ENCODE peak calls at places on chromosomes 12 and 14, in nine cellular contexts. One of them, this sample, is unnamed.
A peak's percentile ranks its signal among the peaks of the same experiment; 100 is the strongest.

GRCh38 chr12:27303139-27304111 is 29.2 kb upstream of the BMAL2 start:
- DNase-seq in MCF 10A: peak; percentile 34
- DNase-seq in gastrocnemius medialis: no peak
- DNase-seq in keratinocyte: no peak
- DNase-seq in epithelial cell of esophagus: no peak
- DNase-seq in left lung: no peak
- DNase-seq in spleen: no peak
- DNase-seq in BE2C: no peak
- DNase-seq in cardiac muscle cell: no peak
- DNase-seq in this sample: no peak

GRCh38 chr14:94805726-94806288 is 35.9 kb upstream of the GSC start:
- DNase-seq in BE2C: no peak
- DNase-seq in gastrocnemius medialis: no peak
- DNase-seq in MCF 10A: no peak
- DNase-seq in epithelial cell of esophagus: no peak
- DNase-seq in spleen: no peak
- DNase-seq in cardiac muscle cell: no peak
- DNase-seq in left lung: peak; percentile 9
- DNase-seq in keratinocyte: no peak
- DNase-seq in this sample: no peak

GRCh38 chr14:55074662-55075061 is 23.2 kb downstream of the MAPK1IP1L start:
- DNase-seq in MCF 10A: peak; percentile 34
- DNase-seq in keratinocyte: no peak
- DNase-seq in epithelial cell of esophagus: peak; percentile 42
- DNase-seq in left lung: no peak
- DNase-seq in BE2C: no peak
- DNase-seq in cardiac muscle cell: peak; percentile 19
- DNase-seq in gastrocnemius medialis: no peak
- DNase-seq in spleen: no peak
- DNase-seq in this sample: no peak

GRCh38 chr12:13701502-13701901 is 279.9 kb downstream of the GRIN2B start:
- DNase-seq in spleen: no peak
- DNase-seq in MCF 10A: no peak
- DNase-seq in cardiac muscle cell: no peak
- DNase-seq in gastrocnemius medialis: no peak
- DNase-seq in BE2C: no peak
- DNase-seq in epithelial cell of esophagus: no peak
- DNase-seq in left lung: no peak
- DNase-seq in keratinocyte: no peak
- DNase-seq in this sample: no peak

GRCh38 chr14:100384819-100385813 is 62.0 kb downstream of the SLC25A47 start:
- DNase-seq in gastrocnemius medialis: no peak
- DNase-seq in left lung: no peak
- DNase-seq in epithelial cell of esophagus: peak; percentile 65
- DNase-seq in BE2C: no peak
- DNase-seq in spleen: no peak
- DNase-seq in keratinocyte: no peak
- DNase-seq in MCF 10A: peak; percentile 55
- DNase-seq in cardiac muscle cell: no peak
- DNase-seq in this sample: no peak

GRCh38 chr12:117105902-117106301 is 6.7 kb upstream of the TESC start:
- DNase-seq in spleen: no peak
- DNase-seq in epithelial cell of esophagus: peak; percentile 81
- DNase-seq in keratinocyte: no peak
- DNase-seq in left lung: peak; percentile 45
- DNase-seq in BE2C: no peak
- DNase-seq in MCF 10A: peak; percentile 70
- DNase-seq in cardiac muscle cell: no peak
- DNase-seq in gastrocnemius medialis: no peak
- DNase-seq in this sample: no peak

GRCh38 chr14:20989464-20989786 is 355 bp upstream of the METTL17 start:
- DNase-seq in keratinocyte: peak; percentile 48
- DNase-seq in gastrocnemius medialis: no peak
- DNase-seq in epithelial cell of esophagus: no peak
- DNase-seq in left lung: no peak
- DNase-seq in BE2C: no peak
- DNase-seq in MCF 10A: no peak
- DNase-seq in spleen: no peak
- DNase-seq in cardiac muscle cell: no peak
- DNase-seq in this sample: no peak

GRCh38 chr12:20808521-20808920 is 2.0 kb upstream of the SLCO1B3 start:
- DNase-seq in MCF 10A: no peak
- DNase-seq in keratinocyte: no peak
- DNase-seq in spleen: no peak
- DNase-seq in gastrocnemius medialis: no peak
- DNase-seq in cardiac muscle cell: no peak
- DNase-seq in epithelial cell of esophagus: no peak
- DNase-seq in left lung: no peak
- DNase-seq in BE2C: no peak
- DNase-seq in this sample: no peak

GRCh38 chr12:96526110-96526509 is 36.7 kb downstream of the CFAP54 start:
- DNase-seq in BE2C: no peak
- DNase-seq in gastrocnemius medialis: no peak
- DNase-seq in epithelial cell of esophagus: no peak
- DNase-seq in keratinocyte: no peak
- DNase-seq in spleen: no peak
- DNase-seq in left lung: no peak
- DNase-seq in cardiac muscle cell: no peak
- DNase-seq in MCF 10A: no peak
- DNase-seq in this sample: no peak

GRCh38 chr14:50795127-50795526 is 35.8 kb downstream of the NIN start:
- DNase-seq in keratinocyte: no peak
- DNase-seq in BE2C: no peak
- DNase-seq in left lung: no peak
- DNase-seq in MCF 10A: no peak
- DNase-seq in cardiac muscle cell: no peak
- DNase-seq in gastrocnemius medialis: no peak
- DNase-seq in epithelial cell of esophagus: no peak
- DNase-seq in spleen: no peak
- DNase-seq in this sample: no peak

DNA sequence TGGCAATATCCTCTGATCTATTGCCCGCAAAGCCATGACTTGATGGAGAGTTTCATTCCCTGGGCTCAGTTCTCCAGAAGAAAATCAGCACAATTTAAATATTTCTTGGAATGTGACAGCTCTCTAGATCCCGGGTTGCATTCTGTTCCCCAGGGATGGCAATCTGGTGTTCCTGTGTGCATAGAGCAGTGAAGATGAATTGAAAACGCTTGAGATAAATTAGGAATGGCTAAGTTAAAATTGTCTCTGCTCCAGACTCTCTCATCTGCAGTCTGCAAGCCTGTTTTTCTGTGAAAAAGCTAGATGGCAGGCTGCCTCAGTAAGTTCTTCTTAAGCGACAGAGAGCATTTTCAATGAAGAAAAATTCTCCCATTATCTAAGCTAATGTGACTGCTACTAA is 582.5 kb upstream of the MGAT4C start:
- DNase-seq in BE2C: peak; percentile 21
- DNase-seq in gastrocnemius medialis: no peak
- DNase-seq in spleen: no peak
- DNase-seq in epithelial cell of esophagus: no peak
- DNase-seq in keratinocyte: no peak
- DNase-seq in left lung: no peak
- DNase-seq in MCF 10A: no peak
- DNase-seq in cardiac muscle cell: no peak
- DNase-seq in this sample: no peak
- TF ChIP-seq CTCF in BE2C: peak; percentile 31
- TF ChIP-seq CTCF in gastrocnemius medialis: no peak
- TF ChIP-seq CTCF in spleen: no peak
- TF ChIP-seq CTCF in epithelial cell of esophagus: no peak
- TF ChIP-seq CTCF in keratinocyte: no peak
- TF ChIP-seq CTCF in left lung: no peak
- TF ChIP-seq CTCF in MCF 10A: no peak
- TF ChIP-seq CTCF in cardiac muscle cell: no peak
- TF ChIP-seq CTCF in this sample: no peak

DNA sequence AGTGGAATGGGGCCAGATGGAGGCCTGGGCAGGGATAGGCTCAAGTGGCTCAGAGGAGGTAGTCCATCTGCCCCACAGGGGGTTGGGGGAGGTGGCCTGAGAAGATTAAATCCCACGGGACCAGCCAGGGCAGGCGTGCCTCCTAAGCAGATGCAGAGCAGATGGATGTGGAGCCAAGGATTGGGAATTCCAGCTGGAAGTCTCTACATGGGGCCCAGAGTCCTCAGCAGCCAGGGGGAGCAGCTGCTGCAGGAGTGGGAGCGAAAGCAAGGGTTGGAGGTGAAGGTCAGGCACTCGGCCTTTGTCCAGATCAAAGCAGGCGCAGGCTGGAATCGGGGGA is 42.4 kb upstream of the VRK1 start:
- DNase-seq in gastrocnemius medialis: no peak
- DNase-seq in left lung: no peak
- DNase-seq in spleen: no peak
- DNase-seq in keratinocyte: no peak
- DNase-seq in MCF 10A: no peak
- DNase-seq in BE2C: peak; percentile 64
- DNase-seq in cardiac muscle cell: no peak
- DNase-seq in epithelial cell of esophagus: no peak
- DNase-seq in this sample: no peak
- TF ChIP-seq CTCF in gastrocnemius medialis: no peak
- TF ChIP-seq CTCF in left lung: no peak
- TF ChIP-seq CTCF in spleen: no peak
- TF ChIP-seq CTCF in keratinocyte: no peak
- TF ChIP-seq CTCF in MCF 10A: no peak
- TF ChIP-seq CTCF in BE2C: peak; percentile 28
- TF ChIP-seq CTCF in cardiac muscle cell: no peak
- TF ChIP-seq CTCF in epithelial cell of esophagus: no peak
- TF ChIP-seq CTCF in this sample: no peak

GRCh38 chr12:109610523-109610922 is 36.9 kb downstream of the MVK start:
- DNase-seq in left lung: no peak
- DNase-seq in spleen: no peak
- DNase-seq in BE2C: no peak
- DNase-seq in gastrocnemius medialis: no peak
- DNase-seq in keratinocyte: no peak
- DNase-seq in cardiac muscle cell: no peak
- DNase-seq in MCF 10A: no peak
- DNase-seq in epithelial cell of esophagus: no peak
- DNase-seq in this sample: no peak

GRCh38 chr12:109611223-109611622 is 37.6 kb downstream of the MVK start:
- DNase-seq in gastrocnemius medialis: no peak
- DNase-seq in BE2C: no peak
- DNase-seq in spleen: no peak
- DNase-seq in cardiac muscle cell: no peak
- DNase-seq in left lung: no peak
- DNase-seq in epithelial cell of esophagus: no peak
- DNase-seq in keratinocyte: no peak
- DNase-seq in MCF 10A: no peak
- DNase-seq in this sample: no peak

GRCh38 chr12:109613611-109614455 is 40.2 kb downstream of the MVK start:
- DNase-seq in epithelial cell of esophagus: no peak
- DNase-seq in cardiac muscle cell: no peak
- DNase-seq in MCF 10A: no peak
- DNase-seq in BE2C: no peak
- DNase-seq in keratinocyte: no peak
- DNase-seq in left lung: no peak
- DNase-seq in spleen: no peak
- DNase-seq in gastrocnemius medialis: no peak
- DNase-seq in this sample: no peak

GRCh38 chr12:109612003-109612402 is 38.4 kb downstream of the MVK start:
- DNase-seq in gastrocnemius medialis: no peak
- DNase-seq in left lung: no peak
- DNase-seq in keratinocyte: no peak
- DNase-seq in cardiac muscle cell: no peak
- DNase-seq in epithelial cell of esophagus: no peak
- DNase-seq in BE2C: no peak
- DNase-seq in MCF 10A: no peak
- DNase-seq in spleen: no peak
- DNase-seq in this sample: no peak

GRCh38 chr12:109612975-109613502 is 39.4 kb downstream of the MVK start:
- DNase-seq in MCF 10A: peak; percentile 34
- DNase-seq in epithelial cell of esophagus: peak; percentile 29
- DNase-seq in spleen: no peak
- DNase-seq in left lung: no peak
- DNase-seq in cardiac muscle cell: no peak
- DNase-seq in BE2C: no peak
- DNase-seq in keratinocyte: no peak
- DNase-seq in gastrocnemius medialis: no peak
- DNase-seq in this sample: no peak
- TF ChIP-seq CTCF in MCF 10A: peak; percentile 25
- TF ChIP-seq CTCF in epithelial cell of esophagus: peak; percentile 43
- TF ChIP-seq CTCF in spleen: no peak
- TF ChIP-seq CTCF in left lung: no peak
- TF ChIP-seq CTCF in cardiac muscle cell: peak; percentile 41
- TF ChIP-seq CTCF in BE2C: peak; percentile 56
- TF ChIP-seq CTCF in keratinocyte: peak; percentile 51
- TF ChIP-seq CTCF in gastrocnemius medialis: no peak
- TF ChIP-seq CTCF in this sample: no peak

GRCh38 chr12:65634061-65634460 is 190.2 kb upstream of the HMGA2 start:
- DNase-seq in left lung: no peak
- DNase-seq in spleen: no peak
- DNase-seq in keratinocyte: no peak
- DNase-seq in MCF 10A: peak; percentile 57
- DNase-seq in cardiac muscle cell: no peak
- DNase-seq in gastrocnemius medialis: no peak
- DNase-seq in epithelial cell of esophagus: peak; percentile 94
- DNase-seq in BE2C: no peak
- DNase-seq in this sample: no peak

GRCh38 chr12:65632131-65632855 is 192.0 kb upstream of the HMGA2 start:
- DNase-seq in spleen: no peak
- DNase-seq in BE2C: no peak
- DNase-seq in cardiac muscle cell: no peak
- DNase-seq in left lung: no peak
- DNase-seq in keratinocyte: no peak
- DNase-seq in MCF 10A: no peak
- DNase-seq in gastrocnemius medialis: no peak
- DNase-seq in epithelial cell of esophagus: peak; percentile 64
- DNase-seq in this sample: no peak

GRCh38 chr12:65636436-65636835 is 187.8 kb upstream of the HMGA2 start:
- DNase-seq in spleen: no peak
- DNase-seq in cardiac muscle cell: no peak
- DNase-seq in BE2C: no peak
- DNase-seq in epithelial cell of esophagus: no peak
- DNase-seq in left lung: no peak
- DNase-seq in gastrocnemius medialis: no peak
- DNase-seq in keratinocyte: no peak
- DNase-seq in MCF 10A: no peak
- DNase-seq in this sample: no peak

GRCh38 chr12:65637150-65637549 is 187.1 kb upstream of the HMGA2 start:
- DNase-seq in cardiac muscle cell: no peak
- DNase-seq in left lung: no peak
- DNase-seq in BE2C: no peak
- DNase-seq in epithelial cell of esophagus: no peak
- DNase-seq in MCF 10A: no peak
- DNase-seq in keratinocyte: no peak
- DNase-seq in gastrocnemius medialis: no peak
- DNase-seq in spleen: no peak
- DNase-seq in this sample: no peak

DNA sequence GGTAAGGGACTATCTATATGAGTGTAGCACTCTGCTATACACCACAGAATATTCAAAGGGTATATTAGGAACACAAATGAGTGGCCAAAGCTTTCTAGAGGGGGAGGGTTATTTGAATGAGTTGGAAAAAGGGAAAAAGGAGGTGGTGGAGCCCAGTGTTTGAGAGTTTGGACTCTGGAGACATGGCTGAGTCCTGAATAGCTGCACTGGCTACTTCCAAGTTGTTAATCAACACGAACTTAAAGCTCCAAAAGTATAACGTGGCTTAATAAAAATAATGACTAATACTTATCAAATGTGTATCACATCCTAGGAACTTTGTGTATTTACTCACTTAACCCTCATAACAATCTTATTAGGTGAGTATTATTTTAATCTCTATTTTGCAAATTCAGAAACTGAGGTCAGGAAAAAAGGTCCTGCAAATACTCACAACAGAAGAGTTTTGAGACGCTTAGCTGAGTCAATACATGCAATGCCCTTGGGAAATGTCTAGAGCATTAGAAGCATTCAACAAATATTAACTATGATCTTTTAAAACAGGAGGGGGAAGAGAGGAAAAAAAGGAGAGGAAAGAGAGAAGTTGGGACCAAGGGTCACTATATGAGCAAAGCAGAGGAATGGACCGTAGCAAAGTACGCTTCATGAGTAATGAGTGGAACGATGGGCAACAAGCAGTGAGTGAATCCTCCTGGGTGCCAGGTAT is 189.5 kb upstream of the HMGA2 start:
- DNase-seq in spleen: no peak
- DNase-seq in epithelial cell of esophagus: peak; percentile 85
- DNase-seq in gastrocnemius medialis: no peak
- DNase-seq in MCF 10A: peak; percentile 28
- DNase-seq in BE2C: no peak
- DNase-seq in cardiac muscle cell: no peak
- DNase-seq in keratinocyte: no peak
- DNase-seq in left lung: no peak
- DNase-seq in this sample: no peak
- TF ChIP-seq CTCF in spleen: no peak
- TF ChIP-seq CTCF in epithelial cell of esophagus: no peak
- TF ChIP-seq CTCF in gastrocnemius medialis: no peak
- TF ChIP-seq CTCF in MCF 10A: no peak
- TF ChIP-seq CTCF in BE2C: no peak
- TF ChIP-seq CTCF in cardiac muscle cell: no peak
- TF ChIP-seq CTCF in keratinocyte: no peak
- TF ChIP-seq CTCF in left lung: no peak
- TF ChIP-seq CTCF in this sample: no peak